ENCODE peak calls at places on chromosomes 7 and 10, in nine cellular contexts. D, Q, O, X, N, U, R, M and P are unnamed samples.
A peak's percentile ranks its signal among the peaks of the same experiment; 100 is the strongest.

GRCh38 chr10:16987976-16988610 is 141.5 kb downstream of the CUBN start:
- DNase-seq in N (no peak), R (peak; percentile 29), M (no peak), U (no peak), X (no peak), Q (no peak), D (no peak), O (no peak), P (no peak)

GRCh38 chr10:28806481-28806880 is 129.2 kb downstream of the BAMBI start:
- DNase-seq in M (no peak), N (no peak), X (no peak), D (no peak), U (no peak), Q (no peak), R (peak; percentile 36), O (no peak), P (no peak)

GRCh38 chr7:121530251-121531174 is 134.4 kb upstream of the FAM3C start:
- DNase-seq in R (peak; percentile 97), M (peak; percentile 95), O (peak; percentile 60), N (no peak), X (no peak), Q (peak; percentile 77), D (no peak), U (no peak), P (peak; percentile 80)

GRCh38 chr10:3051686-3052085 is 15.7 kb upstream of the PFKP start:
- DNase-seq in U (no peak), O (no peak), X (no peak), N (no peak), M (no peak), D (no peak), R (no peak), Q (no peak), P (no peak)

GRCh38 chr7:55556492-55556891 is 15.8 kb downstream of the VOPP1 start:
- DNase-seq in Q (no peak), D (no peak), U (no peak), O (no peak), N (no peak), X (no peak), R (no peak), M (no peak), P (no peak)

GRCh38 chr7:159141159-159141558 is 3.5 kb downstream of the VIPR2 start:
- DNase-seq in O (no peak), D (no peak), M (no peak), X (no peak), U (peak; percentile 34), Q (no peak), N (no peak), R (no peak), P (no peak)

GRCh38 chr7:112162161-112163020 is 43.8 kb downstream of the DOCK4 start:
- DNase-seq in X (peak; percentile 56), Q (peak; percentile 16), N (peak; percentile 23), D (peak; percentile 59), O (no peak), R (peak; percentile 94), M (peak; percentile 28), U (no peak), P (peak; percentile 11)

GRCh38 chr7:81447351-81447952 is 322.4 kb downstream of the HGF start:
- DNase-seq in O (peak; percentile 37), M (peak; percentile 72), R (peak; percentile 78), Q (peak; percentile 41), N (no peak), U (no peak), D (no peak), X (no peak), P (peak; percentile 21)

GRCh38 chr10:97015199-97015693 is 170.5 kb downstream of the SLIT1 start:
- DNase-seq in Q (no peak), R (no peak), D (no peak), N (no peak), M (no peak), X (no peak), O (no peak), U (no peak), P (no peak)

GRCh38 chr10:35409094-35409582 is 72.8 kb downstream of the CCNY start:
- DNase-seq in D (peak; percentile 65), R (peak; percentile 83), M (peak; percentile 73), O (no peak), X (no peak), Q (peak; percentile 57), U (no peak), N (no peak), P (no peak)

GRCh38 chr10:127720142-127720541 is 16.8 kb upstream of the FOXI2 start:
- DNase-seq in D (no peak), N (no peak), M (no peak), O (no peak), Q (no peak), X (no peak), R (no peak), U (no peak), P (no peak)

GRCh38 chr10:32941357-32941756 is 16.7 kb downstream of the ITGB1 start:
- DNase-seq in N (no peak), Q (no peak), U (no peak), R (peak; percentile 37), M (no peak), D (no peak), X (no peak), O (no peak), P (no peak)

GRCh38 chr10:76723781-76724336 is 913.7 kb downstream of the KCNMA1 start:
- DNase-seq in U (no peak), O (no peak), Q (no peak), N (no peak), R (no peak), M (no peak), D (no peak), X (no peak), P (no peak)

GRCh38 chr7:156180451-156181229 is 368.4 kb upstream of the SHH start:
- DNase-seq in R (no peak), O (no peak), U (no peak), N (no peak), D (no peak), Q (no peak), M (no peak), X (no peak), P (no peak)

GRCh38 chr10:72637398-72637857 is 11.5 kb upstream of the MICU1 start:
- DNase-seq in U (no peak), X (no peak), M (peak; percentile 18), O (no peak), D (no peak), R (peak; percentile 70), N (no peak), Q (peak; percentile 17), P (peak; percentile 16)

GRCh38 chr10:120022357-120022756 is 129.8 kb downstream of the SEC23IP start:
- DNase-seq in X (no peak), U (no peak), N (no peak), M (peak; percentile 14), O (no peak), Q (peak; percentile 15), R (no peak), D (no peak), P (no peak)

GRCh38 chr7:122507591-122507990 is 191.3 kb downstream of the RNF133 start:
- DNase-seq in R (no peak), U (no peak), X (no peak), Q (no peak), D (no peak), M (no peak), O (no peak), N (no peak), P (no peak)

GRCh38 chr10:69500864-69501468 is 49.7 kb downstream of the TSPAN15 start:
- DNase-seq in X (no peak), D (no peak), Q (no peak), M (no peak), U (no peak), R (no peak), N (peak; percentile 6), O (no peak), P (no peak)

GRCh38 chr10:118985576-118985975 is 43.9 kb upstream of the NANOS1 start:
- DNase-seq in O (no peak), U (no peak), N (no peak), R (no peak), D (no peak), Q (no peak), M (no peak), X (no peak), P (no peak)

GRCh38 chr10:118980870-118981269 is 48.6 kb upstream of the NANOS1 start:
- DNase-seq in U (peak; percentile 4), O (no peak), X (no peak), D (peak; percentile 38), M (no peak), R (no peak), Q (no peak), N (no peak), P (no peak)

GRCh38 chr10:118981946-118982345 is 47.6 kb upstream of the NANOS1 start:
- DNase-seq in O (no peak), R (no peak), X (no peak), N (no peak), D (no peak), Q (no peak), U (peak; percentile 71), M (no peak), P (no peak)

GRCh38 chr10:118982366-118982765 is 47.1 kb upstream of the NANOS1 start:
- DNase-seq in Q (no peak), O (no peak), R (no peak), U (peak; percentile 11), D (no peak), X (no peak), N (no peak), M (no peak), P (no peak)

GRCh38 chr10:118983263-118983662 is 46.3 kb upstream of the NANOS1 start:
- DNase-seq in O (no peak), U (no peak), Q (no peak), X (no peak), M (peak; percentile 29), R (peak; percentile 13), N (no peak), D (no peak), P (no peak)
- TF ChIP-seq CTCF in O (no peak), U (no peak), Q (no peak), X (no peak), M (no peak), R (no peak), N (no peak), D (no peak), P (no peak)

GRCh38 chr10:91955114-91955513 is 31.5 kb downstream of the BTAF1 start:
- DNase-seq in X (no peak), R (no peak), N (no peak), D (no peak), U (no peak), O (no peak), Q (peak; percentile 38), M (peak; percentile 6), P (no peak)
- TF ChIP-seq CTCF in X (no peak), R (no peak), N (no peak), D (no peak), U (no peak), O (no peak), Q (no peak), M (no peak), P (no peak)

DNA sequence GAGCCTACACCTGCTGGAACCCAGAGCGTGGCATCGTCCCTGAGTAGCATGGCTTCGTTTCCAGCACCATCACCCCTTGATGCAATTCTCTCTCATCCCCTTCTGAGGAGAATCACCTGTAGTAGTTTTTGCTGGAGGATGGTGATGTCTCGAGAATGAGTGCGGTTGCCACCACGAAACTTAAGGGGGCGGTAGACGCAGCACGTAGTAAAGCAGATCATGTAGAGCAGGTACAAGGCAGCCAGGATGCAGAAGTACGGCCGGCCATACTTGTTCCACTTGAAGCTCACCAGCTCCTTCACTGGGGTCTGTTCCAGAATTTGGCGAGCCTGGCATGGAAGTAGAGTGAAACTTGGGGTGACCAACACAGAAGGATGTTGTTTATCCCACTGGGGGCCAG is 8.1 kb downstream of the TRPV5 start:
- DNase-seq in X (no peak), D (no peak), Q (no peak), O (no peak), M (no peak), R (no peak), U (peak; percentile 43), N (no peak), P (no peak)
- TF ChIP-seq CTCF in X (no peak), D (peak; percentile 33), Q (no peak), O (no peak), M (no peak), R (peak; percentile 1), U (no peak), N (no peak), P (no peak)

GRCh38 chr10:1227505-1228402 is 171.6 kb downstream of the WDR37 start:
- DNase-seq in X (no peak), U (no peak), N (no peak), D (no peak), Q (no peak), M (no peak), R (no peak), O (no peak), P (no peak)
- TF ChIP-seq CTCF in X (peak; percentile 44), U (no peak), N (no peak), D (no peak), Q (no peak), M (peak; percentile 24), R (no peak), O (no peak), P (no peak)